ENCODE peak calls at places on chromosomes 16 and 17, in seven cellular contexts. K is IMR-90; E is endothelial cell; W is HFFc6; O is A549; Q is lung; B is activated CD8-positive, alpha-beta T cell treated with anti-CD3 and anti-CD28 coated beads for 36 hours. T is an unnamed sample.

GRCh38 chr17:47978324-47978723 is 7.4 kb downstream of the CDK5RAP3 start:
- DNase-seq in K (peak), Q (no peak), B (peak), E (peak), O (peak), W (peak), T (peak)

GRCh38 chr16:83682126-83682857 is 125.5 kb upstream of the HSBP1 start:
- DNase-seq in K (no peak), O (no peak), W (no peak), B (no peak), E (no peak), Q (no peak), T (no peak)

GRCh38 chr16:9323170-9323569 is 231.7 kb downstream of the HAPSTR1 start:
- DNase-seq in W (no peak), O (no peak), B (no peak), K (no peak), Q (no peak), E (no peak), T (no peak)

GRCh38 chr16:31105677-31106213 is 2.4 kb upstream of the BCKDK start:
- DNase-seq in E (peak), W (peak), B (peak), Q (peak), K (no peak), O (peak), T (peak)

GRCh38 chr16:2371421-2371820 is 30.9 kb upstream of the ABCA3 start:
- DNase-seq in O (no peak), B (no peak), E (no peak), Q (no peak), K (no peak), W (no peak), T (no peak)

GRCh38 chr17:71071837-71072236 is 902.5 kb downstream of the KCNJ2 start:
- DNase-seq in O (peak), K (peak), Q (no peak), B (no peak), E (no peak), W (peak), T (peak)

GRCh38 chr17:57253307-57254065 is 2.8 kb upstream of the MSI2 start:
- DNase-seq in E (no peak), W (no peak), O (no peak), K (no peak), Q (no peak), B (no peak), T (no peak)

GRCh38 chr16:53766304-53767016 is 62.5 kb downstream of the FTO start:
- DNase-seq in B (no peak), K (peak), O (no peak), W (no peak), E (no peak), Q (no peak), T (no peak)

GRCh38 chr16:89831810-89832328 is 3.6 kb downstream of the SPIRE2 start:
- DNase-seq in E (no peak), O (no peak), Q (no peak), B (no peak), K (no peak), W (no peak), T (no peak)

GRCh38 chr16:3112058-3112880 is at the start of gene ZNF205:
- DNase-seq in B (no peak), E (peak), K (peak), O (peak), Q (peak), W (peak), T (peak)

GRCh38 chr17:14113137-14113536 is 43.8 kb downstream of the COX10 start:
- DNase-seq in O (no peak), B (no peak), Q (no peak), K (no peak), W (no peak), E (no peak), T (no peak)

GRCh38 chr17:35627417-35627816 is 40.3 kb downstream of the AP2B1 start:
- DNase-seq in Q (no peak), W (no peak), B (no peak), O (no peak), E (no peak), K (no peak), T (no peak)

GRCh38 chr17:43601280-43602050 is 55.3 kb upstream of the ETV4 start:
- DNase-seq in Q (no peak), B (no peak), O (no peak), E (no peak), W (no peak), K (peak), T (peak)

GRCh38 chr16:31453255-31454204 is 5.8 kb upstream of the ARMC5 start:
- DNase-seq in W (peak), K (peak), B (no peak), E (no peak), Q (peak), O (peak), T (peak)

GRCh38 chr17:18995220-18995619 is 9.3 kb downstream of the FAM83G start:
- DNase-seq in K (no peak), O (no peak), W (no peak), Q (no peak), B (no peak), E (no peak), T (no peak)

GRCh38 chr17:74881073-74881472 is 8.3 kb upstream of the FDXR start:
- DNase-seq in B (no peak), W (no peak), Q (no peak), O (no peak), E (no peak), K (no peak), T (no peak)

GRCh38 chr17:76554131-76554530 is 14.3 kb downstream of the PRCD start:
- DNase-seq in W (no peak), K (no peak), E (no peak), B (no peak), O (no peak), Q (no peak), T (peak)

GRCh38 chr17:11485336-11485735 is 112.9 kb upstream of the DNAH9 start:
- DNase-seq in K (no peak), O (no peak), B (no peak), Q (no peak), E (no peak), W (no peak), T (no peak)

GRCh38 chr16:31219154-31219741 is 2.3 kb upstream of the PYDC1 start:
- DNase-seq in W (no peak), E (no peak), K (no peak), O (no peak), B (no peak), Q (no peak), T (no peak)

GRCh38 chr17:77881545-77881944 is 77.0 kb upstream of the TNRC6C start:
- DNase-seq in Q (peak), K (peak), B (peak), E (no peak), O (no peak), W (peak), T (peak)

GRCh38 chr17:64081802-64082799 is 47.8 kb downstream of the ERN1 start:
- DNase-seq in O (peak), K (peak), B (peak), Q (no peak), W (peak), E (peak), T (peak)

GRCh38 chr17:44110823-44111633 is 12.4 kb downstream of the HDAC5 start:
- DNase-seq in W (peak), B (peak), O (peak), E (peak), Q (peak), K (peak), T (peak)

GRCh38 chr17:49577978-49578893 is 2.6 kb downstream of the NXPH3 start:
- DNase-seq in K (no peak), E (no peak), B (no peak), W (no peak), O (no peak), Q (no peak), T (no peak)

GRCh38 chr17:14304222-14304844 is 3.5 kb downstream of the HS3ST3B1 start:
- DNase-seq in K (no peak), E (no peak), W (no peak), B (no peak), Q (peak), O (no peak), T (no peak)

GRCh38 chr17:29048440-29049360 is 5.8 kb downstream of the PIPOX start:
- DNase-seq in Q (no peak), B (no peak), K (peak), O (no peak), E (no peak), W (peak), T (no peak)

GRCh38 chr16:76668207-76668725 is 391.1 kb downstream of the CNTNAP4 start:
- DNase-seq in E (peak), O (no peak), Q (no peak), B (no peak), K (no peak), W (no peak), T (no peak)

GRCh38 chr16:76661691-76662090 is 384.5 kb downstream of the CNTNAP4 start:
- DNase-seq in B (no peak), O (no peak), Q (no peak), W (no peak), K (no peak), E (no peak), T (no peak)

GRCh38 chr16:76669288-76669687 is 392.1 kb downstream of the CNTNAP4 start:
- DNase-seq in Q (no peak), K (no peak), O (no peak), E (no peak), W (no peak), B (no peak), T (no peak)

GRCh38 chr16:76670125-76670857 is 393.1 kb downstream of the CNTNAP4 start:
- DNase-seq in E (no peak), Q (no peak), O (no peak), K (no peak), W (no peak), B (no peak), T (no peak)

DNA sequence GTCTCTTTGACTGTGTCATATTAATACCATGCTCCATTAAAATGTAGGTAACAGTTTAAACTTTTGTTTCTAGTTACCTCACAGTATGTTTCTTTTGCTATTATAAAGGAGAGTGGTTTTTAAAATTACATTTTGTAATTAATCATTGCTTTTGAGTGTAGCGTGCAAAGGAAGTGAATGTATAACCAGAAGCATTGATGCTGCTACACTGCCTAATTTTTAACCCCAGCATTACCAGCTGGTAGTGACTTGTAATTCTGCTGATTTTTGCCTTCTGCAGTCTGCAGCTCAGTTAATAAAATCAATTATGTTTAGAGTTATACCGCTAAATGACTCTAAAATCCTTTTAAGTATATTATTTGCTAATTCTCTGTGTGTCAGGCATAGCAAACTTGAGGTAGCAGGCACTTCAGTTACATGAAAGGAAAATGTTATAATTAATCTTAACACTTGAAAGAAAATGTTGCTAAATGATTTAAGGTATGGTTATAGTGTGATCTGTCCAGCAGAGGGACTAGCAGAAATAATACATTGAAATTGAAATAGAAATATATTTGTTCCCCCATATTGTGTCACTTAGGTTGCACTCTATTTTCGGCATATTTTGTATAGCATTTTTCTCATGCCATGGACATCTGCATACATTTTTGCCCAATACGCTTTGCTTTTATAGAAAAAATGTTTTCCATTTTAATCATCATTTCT is 388.5 kb downstream of the CNTNAP4 start:
- DNase-seq in E (no peak), O (no peak), W (no peak), B (no peak), Q (no peak), K (no peak), T (no peak)
- TF ChIP-seq CTCF in E (no peak), O (no peak), W (peak), B (no peak), Q (no peak), K (no peak), T (no peak)

GRCh38 chr17:3335876-3336275 is 37.7 kb upstream of the OR3A1 start:
- DNase-seq in B (no peak), O (peak), E (no peak), Q (no peak), W (no peak), K (no peak), T (no peak)
- TF ChIP-seq CTCF in B (no peak), O (peak), E (no peak), Q (no peak), W (peak), K (no peak), T (no peak)

GRCh38 chr16:23679274-23679985 is 741 bp downstream of the PLK1 start:
- DNase-seq in K (peak), Q (no peak), W (no peak), E (no peak), B (peak), O (peak), T (peak)
- TF ChIP-seq CTCF in K (no peak), Q (no peak), W (no peak), E (no peak), B (no peak), O (no peak), T (no peak)

GRCh38 chr17:62981933-62982332 is 15.9 kb downstream of the TANC2 start:
- DNase-seq in O (peak), W (peak), E (no peak), Q (no peak), K (peak), B (no peak), T (no peak)

GRCh38 chr17:62984801-62985200 is 18.8 kb downstream of the TANC2 start:
- DNase-seq in W (no peak), O (no peak), E (no peak), B (no peak), K (no peak), Q (no peak), T (no peak)

GRCh38 chr17:62986549-62986948 is 20.5 kb downstream of the TANC2 start:
- DNase-seq in B (no peak), O (no peak), K (no peak), E (no peak), W (no peak), Q (no peak), T (peak)

DNA sequence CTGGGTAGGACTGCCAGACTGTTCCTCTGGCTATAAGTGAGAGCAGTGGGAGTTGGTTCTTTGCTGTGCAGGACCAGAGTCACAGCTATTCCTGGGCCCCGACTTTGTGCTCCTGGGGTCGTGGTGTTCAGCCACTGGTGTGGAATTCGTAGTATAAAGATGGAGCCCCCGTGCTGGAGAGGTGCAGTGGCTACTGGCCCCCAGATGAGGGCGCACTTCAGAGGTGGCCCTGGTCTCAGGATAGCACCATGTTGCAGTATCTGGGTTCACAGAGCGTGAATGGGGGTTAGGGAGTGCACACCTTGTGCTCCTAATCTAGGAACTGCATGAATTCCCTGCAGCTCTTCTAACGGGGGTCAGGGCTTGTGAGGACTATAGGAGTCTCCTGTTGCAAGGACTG is 21.1 kb downstream of the TANC2 start:
- DNase-seq in O (no peak), K (no peak), B (no peak), E (no peak), W (no peak), Q (no peak), T (no peak)
- TF ChIP-seq CTCF in O (peak), K (peak), B (no peak), E (peak), W (peak), Q (no peak), T (peak)

DNA sequence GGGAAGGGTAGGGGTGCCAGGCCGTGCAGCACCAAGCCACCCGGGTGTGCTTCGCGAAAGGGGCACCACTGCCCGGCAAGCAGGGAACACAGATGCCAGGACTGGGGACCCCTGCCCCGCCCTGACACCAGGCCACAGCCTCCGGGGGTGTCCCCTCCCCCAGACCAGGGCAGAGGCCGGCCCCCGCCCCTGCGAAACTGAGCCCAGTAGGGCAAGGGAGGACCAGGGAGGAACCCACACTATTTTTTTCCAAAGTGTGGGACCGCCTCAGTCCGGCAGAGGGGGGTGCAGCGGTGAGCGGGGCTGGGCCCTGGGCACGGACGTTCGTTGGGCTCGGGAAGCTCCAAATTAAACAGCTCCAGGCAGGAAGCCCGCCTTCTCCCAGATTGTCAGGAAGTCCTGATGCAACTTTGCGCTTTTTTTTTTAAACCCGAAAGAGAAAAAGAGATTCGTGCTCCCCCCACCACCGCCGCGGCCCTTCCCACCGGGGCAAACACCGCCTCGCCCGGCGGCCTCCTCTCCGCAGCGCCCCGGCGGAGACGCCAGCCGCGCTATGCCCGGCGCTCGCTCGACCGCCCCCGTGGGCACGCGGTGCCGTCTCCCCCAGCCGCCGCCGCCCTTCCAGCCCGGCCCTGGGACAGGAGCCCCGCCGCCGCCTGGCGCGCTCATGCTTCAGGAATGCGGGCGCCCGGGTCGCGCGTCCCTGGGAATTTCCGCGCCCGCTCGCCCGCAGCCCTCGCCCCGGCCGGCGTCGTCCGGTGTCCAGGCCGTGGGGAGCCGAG is 755 bp downstream of the PIEZO1 start:
- DNase-seq in B (peak), W (peak), O (peak), K (peak), E (peak), Q (peak), T (peak)
- TF ChIP-seq CTCF in B (peak), W (peak), O (peak), K (peak), E (peak), Q (no peak), T (peak)

GRCh38 chr17:55641559-55642160 is 81.0 kb downstream of the TMEM100 start:
- DNase-seq in E (peak), B (peak), K (peak), Q (peak), W (peak), O (peak), T (peak)
- TF ChIP-seq CTCF in E (peak), B (peak), K (peak), Q (peak), W (peak), O (peak), T (peak)

DNA sequence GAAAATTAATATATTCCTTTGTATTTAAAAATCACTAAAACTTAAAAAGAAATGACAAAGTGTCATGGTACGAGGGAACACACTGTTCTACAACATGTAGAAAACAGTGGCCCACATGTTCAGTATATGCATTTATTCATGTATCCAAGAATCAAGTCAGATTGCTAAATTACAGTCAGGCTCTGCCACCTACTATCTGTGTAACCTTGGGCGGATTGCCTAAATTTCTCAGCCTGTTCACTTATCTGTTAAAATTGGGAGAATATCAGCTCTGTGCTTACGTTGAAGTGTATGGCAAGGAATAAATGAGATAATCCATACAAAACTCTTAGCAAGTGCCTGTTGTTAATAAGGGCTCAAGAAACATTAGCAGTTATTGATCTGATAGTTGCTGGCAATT is 3.4 kb upstream of the USP22 start:
- DNase-seq in B (no peak), K (no peak), O (no peak), E (no peak), W (no peak), Q (no peak), T (no peak)
- TF ChIP-seq CTCF in B (no peak), K (no peak), O (no peak), E (no peak), W (no peak), Q (no peak), T (no peak)

DNA sequence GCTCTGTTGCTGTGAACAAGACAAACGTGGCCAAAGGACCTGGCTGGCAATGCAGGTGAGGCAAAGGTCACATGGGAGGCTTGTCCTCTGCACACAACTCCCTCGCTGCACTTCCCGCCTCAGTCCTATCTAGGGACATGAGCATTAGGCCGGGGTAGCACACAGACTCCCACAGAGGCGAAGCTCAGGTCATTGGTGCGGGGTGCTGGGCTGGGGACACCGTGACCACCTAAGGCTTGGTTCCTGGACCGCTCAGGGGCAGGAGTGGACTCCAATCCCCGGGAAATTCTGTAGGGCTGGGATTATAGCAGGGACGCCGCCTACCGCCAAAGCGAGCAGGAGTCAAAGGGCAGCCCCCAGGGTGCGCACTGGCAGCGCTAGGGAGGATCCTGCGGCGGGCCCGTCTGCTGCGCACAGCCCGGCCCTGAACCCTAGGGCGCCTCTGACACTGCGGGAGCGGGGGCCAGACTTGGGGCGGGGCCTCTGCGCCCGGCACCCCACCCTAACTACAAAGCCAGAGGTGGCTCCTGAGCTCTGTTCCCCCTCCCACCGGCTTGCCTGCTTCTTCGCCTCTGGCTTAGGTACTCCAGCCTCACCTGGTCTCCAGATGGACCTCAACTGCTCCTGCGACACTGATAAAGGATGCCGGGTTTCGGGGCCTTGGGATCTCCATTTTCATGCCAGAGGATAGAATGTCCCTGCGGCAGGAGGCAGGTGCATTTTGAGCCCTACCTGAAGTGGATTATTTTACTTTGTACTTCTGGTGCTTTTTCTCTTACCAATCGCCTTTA is 3.9 kb upstream of the MT1B start:
- DNase-seq in W (no peak), K (no peak), E (no peak), B (no peak), O (no peak), Q (no peak), T (no peak)
- TF ChIP-seq CTCF in W (no peak), K (no peak), E (no peak), B (no peak), O (no peak), Q (no peak), T (no peak)

T was measured in foreskin fibroblast.